ENCODE peak calls at places on chromosomes 6 and 20, in five cellular contexts. F is brain microvascular endothelial cell, B is left ventricle myocardium inferior, K is A549, Q is fibroblast of lung. S is an unnamed sample.
A peak's percentile ranks its signal among the peaks of the same experiment; 100 is the strongest.

GRCh38 chr6:15220062-15220461 is 25.8 kb upstream of the JARID2 start:
- DNase-seq in F (no peak), B (no peak), K (no peak), Q (no peak), S (no peak)

GRCh38 chr20:58647162-58647813 is 3.8 kb upstream of the STX16 start:
- DNase-seq in F (no peak), B (no peak), K (no peak), Q (no peak), S (no peak)

GRCh38 chr6:52981215-52981910 is 13.7 kb downstream of the GSTA4 start:
- DNase-seq in F (no peak), B (no peak), K (no peak), Q (no peak), S (no peak)

GRCh38 chr6:124373386-124373785 is 569.7 kb downstream of the NKAIN2 start:
- DNase-seq in F (no peak), B (no peak), K (no peak), Q (no peak), S (no peak)

GRCh38 chr6:35298625-35299140 is 1.1 kb downstream of the DEF6 start:
- DNase-seq in F (no peak), B (no peak), K (no peak), Q (no peak), S (no peak)

GRCh38 chr6:105587349-105588115 is 184.7 kb upstream of the PREP start:
- DNase-seq in F (peak; percentile 53), B (no peak), K (peak; percentile 32), Q (no peak), S (peak; percentile 49)

GRCh38 chr6:148192310-148192709 is 150.3 kb upstream of the SASH1 start:
- DNase-seq in F (peak; percentile 75), B (no peak), K (no peak), Q (no peak), S (peak; percentile 68)

GRCh38 chr6:44009425-44010321 is 117.6 kb downstream of the MRPL14 start:
- DNase-seq in F (no peak), B (peak; percentile 68), K (no peak), Q (no peak), S (no peak)

GRCh38 chr6:41700577-41701347 is 34.6 kb downstream of the TFEB start:
- DNase-seq in F (no peak), B (peak; percentile 47), K (no peak), Q (no peak), S (no peak)

GRCh38 chr6:35474978-35475570 is 6.9 kb downstream of the RPL10A start:
- DNase-seq in F (no peak), B (no peak), K (no peak), Q (no peak), S (no peak)

GRCh38 chr6:8400663-8401062 is 34.7 kb downstream of the SLC35B3 start:
- DNase-seq in F (no peak), B (no peak), K (no peak), Q (no peak), S (no peak)

GRCh38 chr6:3266170-3266569 is 7.4 kb downstream of the PSMG4 start:
- DNase-seq in F (no peak), B (no peak), K (no peak), Q (no peak), S (no peak)

GRCh38 chr6:157814883-157815282 is 8.2 kb upstream of the SNX9 start:
- DNase-seq in F (no peak), B (no peak), K (no peak), Q (no peak), S (no peak)

GRCh38 chr6:53887318-53887717 is 92.5 kb downstream of the LRRC1 start:
- DNase-seq in F (no peak), B (no peak), K (no peak), Q (no peak), S (no peak)

GRCh38 chr6:110250838-110251237 is 70.6 kb downstream of the CDC40 start:
- DNase-seq in F (no peak), B (no peak), K (peak; percentile 34), Q (no peak), S (no peak)

GRCh38 chr6:137661601-137662000 is 167.4 kb upstream of the OLIG3 start:
- DNase-seq in F (no peak), B (no peak), K (peak; percentile 46), Q (peak; percentile 30), S (peak; percentile 56)

GRCh38 chr6:108156180-108156937 is 9.5 kb upstream of the NR2E1 start:
- DNase-seq in F (no peak), B (no peak), K (no peak), Q (no peak), S (no peak)

GRCh38 chr20:6502999-6503398 is 264.5 kb upstream of the BMP2 start:
- DNase-seq in F (peak; percentile 15), B (no peak), K (no peak), Q (no peak), S (no peak)

GRCh38 chr6:142462260-142462659 is 160.5 kb downstream of the ADGRG6 start:
- DNase-seq in F (no peak), B (no peak), K (peak; percentile 12), Q (no peak), S (no peak)

GRCh38 chr6:44925100-44925739 is 402.9 kb upstream of the RUNX2 start:
- DNase-seq in F (peak; percentile 68), B (no peak), K (peak; percentile 25), Q (no peak), S (peak; percentile 52)

GRCh38 chr20:25085756-25086495 is 4.0 kb upstream of the VSX1 start:
- DNase-seq in F (no peak), B (no peak), K (no peak), Q (no peak), S (no peak)

GRCh38 chr6:2245954-2246863 is 804 bp upstream of the GMDS start:
- DNase-seq in F (peak; percentile 8), B (peak; percentile 27), K (peak; percentile 47), Q (peak; percentile 49), S (peak; percentile 77)

DNA sequence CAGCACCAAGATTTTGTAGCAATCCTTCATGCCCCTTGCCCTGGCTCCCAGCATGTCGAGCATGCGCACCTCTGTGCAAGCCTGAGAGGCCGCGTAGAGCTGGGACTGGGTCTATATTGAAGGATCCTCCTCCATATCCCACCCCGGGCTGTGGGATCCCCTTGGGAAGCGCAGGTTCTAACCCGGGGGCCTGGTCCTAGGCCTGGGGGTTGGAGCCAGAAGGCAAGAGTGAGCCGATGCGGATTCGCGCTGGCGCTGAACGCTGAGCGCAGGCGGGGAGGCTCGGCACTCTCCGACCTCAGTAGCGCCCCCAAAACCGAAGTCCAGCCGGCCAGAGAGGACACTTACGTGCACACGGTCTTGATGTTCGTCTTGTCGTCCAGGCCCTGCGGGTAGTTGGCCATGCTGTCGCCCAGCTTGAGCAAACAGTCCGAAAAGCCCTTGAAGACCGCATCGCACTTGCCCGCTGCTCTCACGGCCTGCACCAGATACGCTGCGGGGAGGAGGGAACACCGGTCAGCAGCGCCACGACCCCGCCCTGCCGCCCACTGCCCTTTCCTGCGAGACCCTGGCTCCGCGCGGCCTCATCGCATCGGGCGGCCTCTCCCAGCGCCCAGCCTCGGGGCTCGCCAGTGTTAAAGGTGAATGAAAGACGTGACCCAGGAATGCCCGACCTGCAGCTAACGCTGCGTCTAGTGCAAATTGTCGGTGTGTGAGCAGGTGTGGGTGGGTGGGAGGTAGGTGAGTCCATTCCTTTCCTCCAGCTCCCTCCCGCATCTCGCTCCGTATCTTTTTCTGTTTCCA is 4.5 kb downstream of the NRN1 start:
- DNase-seq in F (no peak), B (no peak), K (no peak), Q (no peak), S (no peak)
- H3K4me3 ChIP-seq in F (no peak overlapping the region), B (peak overlapping the region; percentile 64), K (no peak overlapping the region), Q (no peak overlapping the region), S (no peak overlapping the region)

DNA sequence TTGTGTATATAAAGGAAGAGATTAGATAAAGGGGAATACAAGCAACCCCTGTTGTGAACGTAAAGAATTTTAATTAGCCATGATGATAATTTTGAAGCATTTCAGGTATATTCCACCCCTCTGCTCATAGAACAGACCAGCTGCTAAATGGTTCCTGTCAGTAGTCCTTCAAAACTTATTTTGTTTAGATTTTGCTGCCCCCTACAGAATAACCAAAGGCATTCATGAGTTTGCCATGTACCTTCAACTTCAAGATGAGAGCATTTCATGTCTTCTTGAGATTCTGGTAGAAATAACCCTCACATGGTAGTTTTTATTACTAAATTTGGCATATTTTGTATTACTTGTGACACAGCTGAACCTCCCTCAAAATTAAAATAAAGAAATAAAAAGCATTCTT is 1586.7 kb downstream of the HACE1 start:
- DNase-seq in F (no peak), B (no peak), K (peak; percentile 22), Q (no peak), S (peak; percentile 0)
- TF ChIP-seq CTCF in F (peak; percentile 31), B (peak; percentile 58), K (no peak), Q (no peak), S (no peak)

GRCh38 chr6:156634971-156635371 is 142.2 kb upstream of the ARID1B start:
- DNase-seq in F (no peak), B (no peak), K (no peak), Q (peak; percentile 33), S (no peak)
- H3K4me3 ChIP-seq in F (no peak overlapping the region), B (peak overlapping the region; percentile 54), K (no peak overlapping the region), Q (peak overlapping the region; percentile 48), S (no peak overlapping the region)

GRCh38 chr20:63434599-63435378 is 37.7 kb downstream of the KCNQ2 start:
- DNase-seq in F (peak; percentile 72), B (peak; percentile 64), K (peak; percentile 87), Q (peak; percentile 30), S (peak; percentile 64)
- TF ChIP-seq CTCF in F (peak; percentile 71), B (peak; percentile 85), K (peak; percentile 91), Q (peak; percentile 38), S (peak; percentile 66)

DNA sequence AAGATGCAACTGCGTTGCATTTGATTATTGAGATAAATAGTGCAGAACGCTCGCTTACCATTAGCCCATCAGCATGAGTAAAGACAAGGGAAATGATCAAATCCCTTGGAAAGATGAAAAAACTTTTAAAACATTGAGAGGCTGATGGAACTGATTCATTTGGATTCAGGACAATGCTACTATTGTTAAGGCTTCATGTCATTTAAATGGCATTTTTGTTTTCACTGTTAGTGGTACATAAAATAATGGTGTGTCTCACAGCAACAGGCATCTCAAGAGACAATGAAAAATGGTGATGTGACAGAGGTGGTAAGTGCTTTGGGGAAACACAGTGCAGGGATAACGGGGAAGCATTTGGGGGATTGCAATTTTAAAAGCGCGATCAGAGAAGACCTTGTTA is 159.7 kb upstream of the KCNG1 start:
- DNase-seq in F (no peak), B (no peak), K (no peak), Q (no peak), S (peak; percentile 11)
- H3K4me3 ChIP-seq in F (no peak overlapping the region), B (no peak overlapping the region), K (no peak overlapping the region), Q (no peak overlapping the region), S (no peak overlapping the region)

GRCh38 chr6:47252636-47253035 is 57.1 kb downstream of the TNFRSF21 start:
- DNase-seq in F (no peak), B (no peak), K (no peak), Q (no peak), S (no peak)
- TF ChIP-seq CTCF in F (no peak), B (no peak), K (no peak), Q (no peak), S (no peak)

GRCh38 chr20:48845721-48846306 is 18.0 kb upstream of the PREX1 start:
- DNase-seq in F (no peak), B (no peak), K (no peak), Q (no peak), S (peak; percentile 38)

GRCh38 chr20:48849779-48850178 is 22.0 kb upstream of the PREX1 start:
- DNase-seq in F (no peak), B (no peak), K (no peak), Q (no peak), S (no peak)

GRCh38 chr20:48845000-48845399 is 17.2 kb upstream of the PREX1 start:
- DNase-seq in F (no peak), B (no peak), K (no peak), Q (peak; percentile 15), S (peak; percentile 71)

GRCh38 chr20:48847498-48848205 is 19.9 kb upstream of the PREX1 start:
- DNase-seq in F (no peak), B (no peak), K (no peak), Q (no peak), S (no peak)

GRCh38 chr20:48846516-48847492 is 19.0 kb upstream of the PREX1 start:
- DNase-seq in F (no peak), B (no peak), K (peak; percentile 54), Q (no peak), S (peak; percentile 65)
- H3K4me3 ChIP-seq in F (no peak overlapping the region), B (no peak overlapping the region), K (no peak overlapping the region), Q (no peak overlapping the region), S (no peak overlapping the region)